ENCODE peak calls at places on chromosomes 3 and 15, in six cellular contexts. R is GM12878, G is breast epithelium, L is transverse colon, O is GM23338, Y is endothelial cell of umbilical vein. K is an unnamed sample.

GRCh38 chr3:184373422-184373821 is 4.6 kb downstream of the THPO start:
- DNase-seq in R (no peak), G (no peak), L (no peak), O (no peak), Y (no peak), K (no peak)

GRCh38 chr3:99250821-99251355 is 349.4 kb upstream of the DCBLD2 start:
- DNase-seq in R (no peak), G (no peak), L (no peak), O (no peak), Y (peak; percentile 26), K (no peak)

GRCh38 chr3:141505166-141505565 is 18.3 kb downstream of the RASA2 start:
- DNase-seq in R (no peak), G (no peak), L (no peak), O (no peak), Y (no peak), K (no peak)

GRCh38 chr3:31092748-31093607 is 198.5 kb upstream of the GADL1 start:
- DNase-seq in R (no peak), G (no peak), L (no peak), O (no peak), Y (peak; percentile 59), K (no peak)

GRCh38 chr3:126287536-126288181 is 69.5 kb downstream of the KLF15 start:
- DNase-seq in R (no peak), G (no peak), L (peak; percentile 53), O (peak; percentile 88), Y (peak; percentile 46), K (peak; percentile 41)

GRCh38 chr3:194265505-194265892 is 85.6 kb downstream of the CPN2 start:
- DNase-seq in R (no peak), G (peak; percentile 74), L (peak; percentile 60), O (no peak), Y (peak; percentile 99), K (peak; percentile 74)

GRCh38 chr3:127064391-127065137 is 81.6 kb downstream of the PLXNA1 start:
- DNase-seq in R (no peak), G (no peak), L (no peak), O (no peak), Y (no peak), K (no peak)

GRCh38 chr3:132406587-132406986 is 10.7 kb upstream of the DNAJC13 start:
- DNase-seq in R (no peak), G (no peak), L (no peak), O (no peak), Y (no peak), K (no peak)

GRCh38 chr3:49724586-49724985 is 835 bp upstream of the GMPPB start:
- DNase-seq in R (no peak), G (no peak), L (peak; percentile 51), O (peak; percentile 36), Y (no peak), K (no peak)

GRCh38 chr3:168197162-168197561 is 101.4 kb upstream of the GOLIM4 start:
- DNase-seq in R (no peak), G (no peak), L (no peak), O (no peak), Y (no peak), K (no peak)

GRCh38 chr3:189360291-189360690 is 188.5 kb downstream of the TPRG1 start:
- DNase-seq in R (no peak), G (no peak), L (no peak), O (no peak), Y (no peak), K (no peak)

GRCh38 chr3:115436767-115437301 is 186.5 kb upstream of the GAP43 start:
- DNase-seq in R (no peak), G (no peak), L (no peak), O (peak; percentile 56), Y (peak; percentile 62), K (no peak)

GRCh38 chr3:115272036-115272824 is 125.1 kb upstream of the ZBTB20 start:
- DNase-seq in R (no peak), G (no peak), L (no peak), O (peak; percentile 41), Y (peak; percentile 23), K (no peak)

GRCh38 chr3:25156526-25157075 is 271.5 kb upstream of the RARB start:
- DNase-seq in R (no peak), G (no peak), L (no peak), O (peak; percentile 60), Y (peak; percentile 77), K (no peak)
- TF ChIP-seq POLR2AphosphoS5 in R (no peak), G (no peak), L (no peak), O (no peak), Y (no peak), K (peak; percentile 6)

DNA sequence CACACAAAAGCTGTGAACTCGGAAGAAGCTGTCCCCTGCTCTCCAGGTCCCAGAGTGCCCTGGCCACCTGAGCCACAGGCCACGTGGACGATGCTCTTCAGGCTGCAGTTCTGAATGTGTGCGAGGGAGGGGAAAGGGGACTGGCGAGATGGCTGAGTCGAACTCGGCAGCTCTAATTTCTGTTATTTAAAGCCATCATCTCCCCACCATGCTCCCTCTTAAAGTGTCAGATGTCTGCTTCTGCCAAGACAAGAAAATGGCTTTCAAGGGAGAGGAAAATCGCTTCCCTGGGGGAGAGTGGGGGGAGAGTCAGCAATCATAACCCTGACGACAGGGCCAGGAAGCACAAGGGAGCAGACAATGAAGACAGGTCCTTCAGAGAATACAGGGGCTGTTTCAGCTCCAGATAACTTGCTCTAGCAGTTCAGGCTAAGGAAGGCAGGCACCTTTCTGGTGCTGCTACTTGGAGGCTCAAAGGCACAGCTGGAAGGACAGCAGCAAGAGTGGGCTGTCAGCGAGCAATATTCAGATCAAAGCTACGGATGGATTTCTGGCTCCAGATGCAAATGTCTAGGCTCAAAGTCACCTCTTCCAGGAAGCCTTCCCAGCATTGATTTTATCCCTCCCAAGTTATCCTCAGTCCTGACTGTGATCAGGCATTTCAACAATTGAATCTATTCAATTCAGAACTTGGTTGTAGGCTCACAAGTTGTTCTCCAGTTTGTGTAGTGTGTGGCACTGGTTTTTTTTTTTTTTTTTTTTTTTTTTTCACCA is 15.5 kb upstream of the CCDC33 start:
- DNase-seq in R (no peak), G (no peak), L (no peak), O (no peak), Y (no peak), K (no peak)
- H3K27me3 ChIP-seq in R (peaks cover 11% of the 10 kb centered on the region), G (no peaks in the 10 kb centered on the region), L (peaks cover 4% of the 10 kb centered on the region), O (peaks cover 100% of the 10 kb centered on the region), Y (peaks cover 14% of the 10 kb centered on the region), K (peaks cover 3% of the 10 kb centered on the region)

DNA sequence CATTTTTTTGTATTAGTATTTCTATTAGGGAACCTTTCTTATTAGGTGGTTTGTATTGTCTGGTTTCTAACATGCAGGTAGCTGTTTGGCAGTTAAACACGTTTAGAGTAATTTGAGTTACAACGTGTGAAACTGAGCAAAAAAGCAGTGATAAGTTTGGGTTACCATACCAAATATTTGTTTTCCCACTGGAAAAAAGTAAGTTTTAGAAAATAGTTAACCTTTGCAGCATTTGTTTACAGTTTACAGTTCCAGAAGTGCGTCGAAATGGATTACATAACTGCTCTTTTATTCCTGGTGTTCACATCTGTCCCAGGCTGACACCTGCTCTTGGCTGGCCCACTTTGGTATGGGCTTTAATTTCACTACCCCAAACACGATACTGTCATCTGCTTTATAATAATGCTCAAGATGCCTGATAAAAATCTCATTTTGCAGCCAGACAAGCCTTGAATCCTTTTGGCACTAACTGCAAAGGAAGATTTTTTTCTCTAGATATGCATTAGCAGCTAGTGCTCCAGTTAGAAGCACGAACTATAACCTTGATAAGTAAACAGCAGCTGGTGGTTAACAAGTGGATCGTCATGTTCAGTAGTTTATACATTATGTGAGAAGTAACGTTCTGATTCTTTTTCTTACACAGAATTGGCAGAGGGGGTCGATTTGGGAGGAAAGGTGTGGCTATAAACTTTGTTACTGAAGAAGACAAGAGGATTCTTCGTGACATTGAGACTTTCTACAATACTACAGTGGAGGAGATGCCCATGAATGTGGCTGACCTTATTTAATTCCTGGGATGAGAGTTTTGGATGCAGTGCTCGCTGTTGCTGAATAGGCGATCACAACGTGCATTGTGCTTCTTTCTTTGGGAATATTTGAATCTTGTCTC is 5.3 kb downstream of the EIF4A2 start:
- DNase-seq in R (no peak), G (no peak), L (no peak), O (no peak), Y (no peak), K (no peak)
- TF ChIP-seq POLR2AphosphoS5 in R (peak; percentile 54), G (no peak), L (no peak), O (no peak), Y (no peak), K (no peak)

GRCh38 chr15:32715276-32715675 is 2.5 kb upstream of the GREM1 start:
- DNase-seq in R (no peak), G (no peak), L (no peak), O (no peak), Y (no peak), K (no peak)
- H3K27me3 ChIP-seq in R (peaks cover 33% of the 10 kb centered on the region), G (peaks cover 45% of the 10 kb centered on the region), L (peaks cover 70% of the 10 kb centered on the region), O (peaks cover 68% of the 10 kb centered on the region), Y (peaks cover 78% of the 10 kb centered on the region), K (peaks cover 10% of the 10 kb centered on the region)

GRCh38 chr3:173173652-173174051 is 32.6 kb upstream of the SPATA16 start:
- DNase-seq in R (no peak), G (no peak), L (no peak), O (peak; percentile 24), Y (no peak), K (no peak)
- TF ChIP-seq POLR2AphosphoS5 in R (no peak), G (no peak), L (no peak), O (no peak), Y (no peak), K (no peak)

GRCh38 chr3:153291052-153291689 is 129.1 kb downstream of the RAP2B start:
- DNase-seq in R (no peak), G (no peak), L (no peak), O (peak; percentile 82), Y (peak; percentile 27), K (no peak)
- H3K27me3 ChIP-seq in R (no peaks in the 10 kb centered on the region), G (no peaks in the 10 kb centered on the region), L (no peaks in the 10 kb centered on the region), O (no peaks in the 10 kb centered on the region), Y (no peaks in the 10 kb centered on the region), K (no peaks in the 10 kb centered on the region)

DNA sequence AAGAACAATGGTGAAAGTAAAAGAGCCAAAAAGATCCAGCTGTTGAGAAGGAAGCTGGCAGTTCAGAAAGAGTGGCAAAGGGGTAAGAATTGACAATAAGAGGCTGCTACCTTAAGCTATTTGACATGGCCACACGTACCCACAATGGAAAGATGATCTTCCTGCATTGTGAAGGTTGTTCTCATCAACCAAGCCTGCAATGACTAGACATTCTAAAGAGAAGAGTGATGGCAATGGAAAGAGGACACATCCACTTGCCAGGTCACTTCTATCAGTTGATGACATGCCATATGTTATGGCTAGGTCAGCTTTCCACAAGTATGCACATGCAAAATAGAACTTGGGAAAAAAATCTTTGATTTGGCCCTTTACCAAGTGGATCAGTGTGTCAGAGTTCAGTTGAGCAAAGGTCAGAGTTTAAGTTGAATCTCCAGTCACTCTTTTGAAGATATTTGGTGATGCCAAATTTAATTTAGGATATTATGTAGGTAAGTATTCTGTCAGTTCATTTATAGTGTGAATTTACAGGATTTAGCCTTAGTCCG is 105.0 kb upstream of the FLNB start:
- DNase-seq in R (no peak), G (no peak), L (no peak), O (no peak), Y (no peak), K (no peak)
- TF ChIP-seq POLR2AphosphoS5 in R (no peak), G (no peak), L (no peak), O (no peak), Y (no peak), K (no peak)

K was measured in prostate gland.